ENCODE peak calls at places on chromosome 21, in four cellular contexts. T is HepG2, O is WTC11, R is K562. I is an unnamed sample.

GRCh38 chr21:44000360-44000759 is 11.7 kb upstream of the TRAPPC10 start:
- DNase-seq in R (no peak), T (no peak), O (no peak), I (no peak)

GRCh38 chr21:42681296-42682206 is 28.1 kb downstream of the PDE9A start:
- DNase-seq in O (no peak), R (no peak), T (no peak), I (no peak)

GRCh38 chr21:25997788-25998611 is 172.6 kb downstream of the APP start:
- DNase-seq in R (no peak), T (peak; percentile 88), O (peak; percentile 23), I (no peak)

GRCh38 chr21:41684381-41685245 is 82.2 kb downstream of the RIPK4 start:
- DNase-seq in O (no peak), T (peak; percentile 24), R (no peak), I (no peak)

GRCh38 chr21:42097860-42098259 is 26.7 kb downstream of the UMODL1 start:
- DNase-seq in R (no peak), T (peak; percentile 55), O (no peak), I (peak; percentile 65)

GRCh38 chr21:27425172-27425571 is 458.3 kb upstream of the ADAMTS5 start:
- DNase-seq in O (no peak), R (no peak), T (no peak), I (no peak)

GRCh38 chr21:37710555-37711293 is 205.5 kb downstream of the KCNJ6 start:
- DNase-seq in O (no peak), R (no peak), T (peak; percentile 4), I (no peak)

GRCh38 chr21:35189077-35189863 is 140.2 kb upstream of the RUNX1 start:
- DNase-seq in O (no peak), R (no peak), T (no peak), I (no peak)

GRCh38 chr21:43764576-43765495 is 11.3 kb downstream of the CSTB start:
- DNase-seq in O (no peak), T (no peak), R (no peak), I (no peak)

GRCh38 chr21:23694396-23694795 is 1912.9 kb downstream of the MRPL39 start:
- DNase-seq in R (no peak), T (no peak), O (no peak), I (no peak)

GRCh38 chr21:26939532-26940181 is 27.2 kb downstream of the ADAMTS5 start:
- DNase-seq in O (no peak), R (no peak), T (no peak), I (no peak)

GRCh38 chr21:45152265-45152746 is 77.9 kb downstream of the ADARB1 start:
- DNase-seq in T (no peak), R (peak; percentile 87), O (peak; percentile 46), I (peak; percentile 56)

GRCh38 chr21:37380349-37381323 is 14.1 kb downstream of the DYRK1A start:
- DNase-seq in O (peak; percentile 34), R (no peak), T (no peak), I (no peak)

GRCh38 chr21:39083377-39084008 is 99.8 kb downstream of the PSMG1 start:
- DNase-seq in T (no peak), O (no peak), R (no peak), I (no peak)

GRCh38 chr21:44800971-44801467 is 601 bp downstream of the UBE2G2 start:
- DNase-seq in O (no peak), R (peak; percentile 72), T (peak; percentile 44), I (peak; percentile 54)

GRCh38 chr21:34355570-34355969 is 8.2 kb upstream of the KCNE2 start:
- DNase-seq in O (no peak), R (no peak), T (no peak), I (no peak)

GRCh38 chr21:43016728-43017127 is 42.4 kb downstream of the PKNOX1 start:
- DNase-seq in R (no peak), T (no peak), O (no peak), I (no peak)

GRCh38 chr21:26835027-26835713 is 10.0 kb downstream of the ADAMTS1 start:
- DNase-seq in O (no peak), T (no peak), R (no peak), I (no peak)

GRCh38 chr21:45502600-45502999 is 39.6 kb downstream of the SLC19A1 start:
- DNase-seq in R (no peak), T (no peak), O (no peak), I (no peak)

GRCh38 chr21:44345495-44345894 is 6.3 kb upstream of the CFAP410 start:
- DNase-seq in R (no peak), O (no peak), T (no peak), I (no peak)

DNA sequence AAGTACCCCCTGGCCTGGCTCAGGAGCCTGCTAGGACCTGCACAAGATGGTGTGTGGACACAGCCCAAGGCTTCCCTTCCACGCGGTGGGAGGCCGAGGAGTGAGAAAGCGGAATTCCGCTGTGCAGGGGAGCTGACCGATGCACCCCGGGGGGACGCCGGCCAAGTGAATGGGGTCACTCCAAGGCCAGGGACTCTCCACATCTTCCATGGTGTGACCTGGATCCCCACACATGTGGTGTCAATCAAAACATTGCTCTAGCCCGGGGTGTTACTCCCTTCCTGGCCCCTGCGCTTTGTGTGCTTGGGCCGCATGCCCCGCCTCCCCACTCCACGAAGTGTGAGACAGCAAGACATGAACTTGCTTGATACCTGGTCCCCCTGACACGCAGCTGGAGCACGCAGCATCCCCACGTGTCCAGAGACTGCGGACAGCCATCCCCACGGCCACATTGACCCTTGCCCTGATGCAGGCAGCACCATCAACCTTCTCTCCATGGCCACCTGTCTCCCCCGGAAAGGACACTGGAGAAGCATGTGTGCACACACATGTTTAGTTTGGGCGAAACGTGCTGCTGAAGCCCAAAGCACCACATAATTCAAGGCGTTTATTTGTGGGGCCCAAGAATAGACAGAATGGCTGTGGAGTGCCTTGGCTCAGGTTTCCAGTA is 171.5 kb downstream of the HUNK start:
- DNase-seq in O (no peak), T (no peak), R (no peak), I (no peak)
- TF ChIP-seq ELF4 in O (no peak), T (no peak), R (no peak), I (no peak)

GRCh38 chr21:15895142-15896106 is 165.6 kb downstream of the USP25 start:
- DNase-seq in O (no peak), R (no peak), T (no peak), I (no peak)
- TF ChIP-seq ELF4 in O (no peak), R (no peak), T (no peak), I (no peak)

GRCh38 chr21:14762734-14763694 is 216.9 kb upstream of the SAMSN1 start:
- DNase-seq in O (no peak), T (no peak), R (peak; percentile 81), I (no peak)

GRCh38 chr21:14768042-14768441 is 221.9 kb upstream of the SAMSN1 start:
- DNase-seq in O (no peak), R (no peak), T (no peak), I (no peak)

GRCh38 chr21:14763695-14764064 is 217.6 kb upstream of the SAMSN1 start:
- DNase-seq in R (no peak), O (no peak), T (no peak), I (no peak)

GRCh38 chr21:14767192-14767852 is 221.2 kb upstream of the SAMSN1 start:
- DNase-seq in O (no peak), T (no peak), R (no peak), I (no peak)

GRCh38 chr21:14766241-14766640 is 220.1 kb upstream of the SAMSN1 start:
- DNase-seq in T (peak; percentile 44), O (peak; percentile 49), R (no peak), I (no peak)
- TF ChIP-seq ELF4 in T (no peak), O (no peak), R (no peak), I (no peak)

GRCh38 chr21:16343776-16344175 is 614.0 kb downstream of the USP25 start:
- DNase-seq in O (no peak), T (no peak), R (no peak), I (no peak)

GRCh38 chr21:16345757-16346156 is 616.0 kb downstream of the USP25 start:
- DNase-seq in R (no peak), O (no peak), T (no peak), I (no peak)

GRCh38 chr21:16342932-16343331 is 613.1 kb downstream of the USP25 start:
- DNase-seq in O (no peak), T (no peak), R (no peak), I (no peak)

DNA sequence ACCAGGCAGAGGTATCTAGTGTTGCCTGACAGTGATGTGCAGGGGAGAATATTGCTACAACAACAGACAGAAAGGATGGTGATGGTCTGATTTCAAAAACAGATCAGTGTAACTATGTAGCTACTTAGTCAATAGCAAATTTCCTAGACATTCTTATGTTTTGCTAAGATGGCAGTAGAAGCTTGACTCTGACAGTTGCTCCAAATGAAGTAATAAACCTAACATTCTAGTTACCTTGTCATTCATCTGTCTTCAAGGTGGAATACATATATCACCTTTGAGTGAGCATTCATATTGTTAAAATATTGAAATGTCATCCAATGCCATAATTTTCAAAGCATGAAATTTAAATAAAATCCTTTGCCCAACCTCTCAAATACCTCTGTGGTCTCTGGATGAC is 617.4 kb downstream of the USP25 start:
- DNase-seq in T (no peak), R (no peak), O (no peak), I (no peak)
- TF ChIP-seq ELF4 in T (no peak), R (no peak), O (no peak), I (no peak)

GRCh38 chr21:28473530-28474225 is 519.0 kb downstream of the LTN1 start:
- DNase-seq in O (no peak), R (no peak), T (no peak), I (no peak)
- TF ChIP-seq ELF4 in O (no peak), R (no peak), T (no peak), I (no peak)